ENCODE peak calls at places on chromosomes 1 and 21, in six cellular contexts. One of them, this sample, is unnamed.

GRCh38 chr1:160375788-160376524 is 9.1 kb downstream of the NHLH1 start:
- DNase-seq in left ventricle myocardium inferior: no peak
- DNase-seq in glutamatergic neuron: peak; percentile 40
- DNase-seq in coronary artery: peak; percentile 55
- DNase-seq in A549: no peak
- DNase-seq in cardiac fibroblast: no peak
- DNase-seq in this sample: no peak

GRCh38 chr1:159879977-159880376 is 17.5 kb upstream of the VSIG8 start:
- DNase-seq in left ventricle myocardium inferior: no peak
- DNase-seq in glutamatergic neuron: no peak
- DNase-seq in coronary artery: no peak
- DNase-seq in A549: no peak
- DNase-seq in cardiac fibroblast: peak; percentile 79
- DNase-seq in this sample: no peak

GRCh38 chr21:14403681-14404318 is 20.9 kb upstream of the HSPA13 start:
- DNase-seq in A549: peak; percentile 2
- DNase-seq in left ventricle myocardium inferior: no peak
- DNase-seq in glutamatergic neuron: no peak
- DNase-seq in cardiac fibroblast: peak; percentile 56
- DNase-seq in coronary artery: no peak
- DNase-seq in this sample: no peak

GRCh38 chr1:21012937-21013336 is 163.8 kb downstream of the EIF4G3 start:
- DNase-seq in cardiac fibroblast: peak; percentile 84
- DNase-seq in glutamatergic neuron: no peak
- DNase-seq in left ventricle myocardium inferior: no peak
- DNase-seq in coronary artery: no peak
- DNase-seq in A549: no peak
- DNase-seq in this sample: no peak

GRCh38 chr21:26964379-26964778 is 2.5 kb downstream of the ADAMTS5 start:
- DNase-seq in coronary artery: peak; percentile 77
- DNase-seq in cardiac fibroblast: peak; percentile 26
- DNase-seq in A549: no peak
- DNase-seq in glutamatergic neuron: no peak
- DNase-seq in left ventricle myocardium inferior: peak; percentile 66
- DNase-seq in this sample: no peak

GRCh38 chr1:63704443-63704842 is 69.4 kb upstream of the ROR1 start:
- DNase-seq in glutamatergic neuron: no peak
- DNase-seq in cardiac fibroblast: no peak
- DNase-seq in A549: peak; percentile 33
- DNase-seq in coronary artery: no peak
- DNase-seq in left ventricle myocardium inferior: no peak
- DNase-seq in this sample: no peak

GRCh38 chr21:39400173-39400572 is 45.4 kb downstream of the LCA5L start:
- DNase-seq in coronary artery: no peak
- DNase-seq in A549: no peak
- DNase-seq in cardiac fibroblast: no peak
- DNase-seq in left ventricle myocardium inferior: no peak
- DNase-seq in glutamatergic neuron: no peak
- DNase-seq in this sample: no peak

GRCh38 chr21:41160036-41160435 is 7.9 kb upstream of the BACE2 start:
- DNase-seq in A549: no peak
- DNase-seq in glutamatergic neuron: no peak
- DNase-seq in cardiac fibroblast: no peak
- DNase-seq in left ventricle myocardium inferior: no peak
- DNase-seq in coronary artery: no peak
- DNase-seq in this sample: no peak

GRCh38 chr1:235902638-235903542 is 36.2 kb upstream of the LYST start:
- DNase-seq in A549: peak; percentile 55
- DNase-seq in left ventricle myocardium inferior: no peak
- DNase-seq in coronary artery: no peak
- DNase-seq in cardiac fibroblast: no peak
- DNase-seq in glutamatergic neuron: no peak
- DNase-seq in this sample: no peak

GRCh38 chr21:40964691-40965090 is 117.7 kb upstream of the DSCAM start:
- DNase-seq in A549: no peak
- DNase-seq in glutamatergic neuron: no peak
- DNase-seq in cardiac fibroblast: no peak
- DNase-seq in coronary artery: no peak
- DNase-seq in left ventricle myocardium inferior: no peak
- DNase-seq in this sample: no peak

GRCh38 chr1:64906447-64906846 is 59.9 kb downstream of the JAK1 start:
- DNase-seq in coronary artery: no peak
- DNase-seq in A549: no peak
- DNase-seq in cardiac fibroblast: no peak
- DNase-seq in glutamatergic neuron: no peak
- DNase-seq in left ventricle myocardium inferior: no peak
- DNase-seq in this sample: no peak

GRCh38 chr1:246724725-246725095 is 501 bp downstream of the SCCPDH start:
- DNase-seq in coronary artery: no peak
- DNase-seq in glutamatergic neuron: peak; percentile 33
- DNase-seq in cardiac fibroblast: peak; percentile 45
- DNase-seq in left ventricle myocardium inferior: no peak
- DNase-seq in A549: peak; percentile 48
- DNase-seq in this sample: no peak
- TF ChIP-seq CTCF in coronary artery: no peak
- TF ChIP-seq CTCF in glutamatergic neuron: no peak
- TF ChIP-seq CTCF in cardiac fibroblast: no peak
- TF ChIP-seq CTCF in left ventricle myocardium inferior: no peak
- TF ChIP-seq CTCF in A549: no peak
- TF ChIP-seq CTCF in this sample: no peak

GRCh38 chr1:248811514-248812490 is 13.9 kb downstream of the SH3BP5L start:
- DNase-seq in glutamatergic neuron: no peak
- DNase-seq in A549: no peak
- DNase-seq in left ventricle myocardium inferior: no peak
- DNase-seq in coronary artery: no peak
- DNase-seq in cardiac fibroblast: no peak
- DNase-seq in this sample: no peak
- TF ChIP-seq CTCF in glutamatergic neuron: no peak
- TF ChIP-seq CTCF in A549: no peak
- TF ChIP-seq CTCF in left ventricle myocardium inferior: no peak
- TF ChIP-seq CTCF in coronary artery: no peak
- TF ChIP-seq CTCF in cardiac fibroblast: peak; percentile 18
- TF ChIP-seq CTCF in this sample: no peak

DNA sequence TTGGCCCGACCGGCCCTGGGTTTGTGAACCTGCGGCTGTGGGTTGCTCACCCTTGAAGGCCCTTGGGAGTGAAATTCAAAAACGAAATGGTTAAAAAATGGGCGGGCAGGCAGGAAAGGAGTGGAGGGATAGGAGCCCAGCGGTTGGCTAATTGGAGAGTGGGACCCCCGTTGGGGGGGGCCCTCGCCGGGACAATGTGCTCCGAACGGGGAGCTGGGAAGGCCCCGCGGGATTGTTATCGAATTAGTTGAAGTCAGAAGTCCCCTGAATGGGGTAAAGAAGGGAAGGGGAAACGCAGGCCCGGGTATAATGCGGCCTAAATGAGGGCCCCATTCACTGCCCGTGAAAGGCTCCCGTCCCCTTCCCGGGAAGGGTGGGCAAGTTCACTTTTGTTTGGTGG is 135.7 kb downstream of the PRDM16 start:
- DNase-seq in A549: no peak
- DNase-seq in coronary artery: no peak
- DNase-seq in left ventricle myocardium inferior: no peak
- DNase-seq in glutamatergic neuron: no peak
- DNase-seq in cardiac fibroblast: no peak
- DNase-seq in this sample: no peak
- TF ChIP-seq CTCF in A549: no peak
- TF ChIP-seq CTCF in coronary artery: no peak
- TF ChIP-seq CTCF in left ventricle myocardium inferior: no peak
- TF ChIP-seq CTCF in glutamatergic neuron: no peak
- TF ChIP-seq CTCF in cardiac fibroblast: no peak
- TF ChIP-seq CTCF in this sample: no peak

GRCh38 chr1:224641030-224641429 is 24.9 kb downstream of the CNIH3 start:
- DNase-seq in left ventricle myocardium inferior: no peak
- DNase-seq in coronary artery: no peak
- DNase-seq in glutamatergic neuron: no peak
- DNase-seq in cardiac fibroblast: no peak
- DNase-seq in A549: no peak
- DNase-seq in this sample: no peak
- TF ChIP-seq CTCF in left ventricle myocardium inferior: no peak
- TF ChIP-seq CTCF in coronary artery: no peak
- TF ChIP-seq CTCF in glutamatergic neuron: no peak
- TF ChIP-seq CTCF in cardiac fibroblast: no peak
- TF ChIP-seq CTCF in A549: peak; percentile 23
- TF ChIP-seq CTCF in this sample: no peak